ENCODE peak calls at places on chromosome 2, in nine cellular contexts. K is cardiac fibroblast, N is A549, S is astrocyte of the spinal cord, C is kidney epithelial cell, L is suprapubic skin, D is AG04450, U is transverse colon, M is kidney. P is an unnamed sample.

GRCh38 chr2:9769171-9770005 is 73.9 kb upstream of the TAF1B start:
- DNase-seq in K (no peak), N (no peak), S (no peak), C (no peak), L (peak; percentile 70), D (no peak), U (no peak), M (no peak), P (no peak)

GRCh38 chr2:208594642-208595385 is 188.2 kb downstream of the PTH2R start:
- DNase-seq in K (no peak), N (no peak), S (no peak), C (no peak), L (no peak), D (no peak), U (no peak), M (no peak), P (no peak)

GRCh38 chr2:43426305-43427031 is 169.4 kb downstream of the THADA start:
- DNase-seq in K (peak; percentile 96), N (peak; percentile 95), S (peak; percentile 97), C (peak; percentile 93), L (peak; percentile 81), D (peak; percentile 87), U (peak; percentile 77), M (peak; percentile 72), P (peak; percentile 88)

GRCh38 chr2:182301093-182301492 is 125.7 kb downstream of the PDE1A start:
- DNase-seq in K (peak; percentile 55), N (peak; percentile 6), S (peak; percentile 23), C (no peak), L (no peak), D (no peak), U (no peak), M (no peak), P (no peak)

GRCh38 chr2:48713647-48714046 is 41.9 kb downstream of the LHCGR start:
- DNase-seq in K (no peak), N (no peak), S (no peak), C (no peak), L (no peak), D (no peak), U (no peak), M (no peak), P (no peak)

GRCh38 chr2:1282552-1282951 is 130.7 kb upstream of the TPO start:
- DNase-seq in K (peak; percentile 22), N (no peak), S (no peak), C (no peak), L (no peak), D (no peak), U (no peak), M (no peak), P (no peak)

GRCh38 chr2:48727560-48727959 is 28.0 kb downstream of the LHCGR start:
- DNase-seq in K (peak; percentile 55), N (no peak), S (no peak), C (no peak), L (no peak), D (no peak), U (no peak), M (no peak), P (no peak)

GRCh38 chr2:189285962-189286648 is 106.5 kb upstream of the COL5A2 start:
- DNase-seq in K (peak; percentile 95), N (peak; percentile 85), S (peak; percentile 96), C (peak; percentile 74), L (no peak), D (peak; percentile 70), U (no peak), M (no peak), P (peak; percentile 67)

DNA sequence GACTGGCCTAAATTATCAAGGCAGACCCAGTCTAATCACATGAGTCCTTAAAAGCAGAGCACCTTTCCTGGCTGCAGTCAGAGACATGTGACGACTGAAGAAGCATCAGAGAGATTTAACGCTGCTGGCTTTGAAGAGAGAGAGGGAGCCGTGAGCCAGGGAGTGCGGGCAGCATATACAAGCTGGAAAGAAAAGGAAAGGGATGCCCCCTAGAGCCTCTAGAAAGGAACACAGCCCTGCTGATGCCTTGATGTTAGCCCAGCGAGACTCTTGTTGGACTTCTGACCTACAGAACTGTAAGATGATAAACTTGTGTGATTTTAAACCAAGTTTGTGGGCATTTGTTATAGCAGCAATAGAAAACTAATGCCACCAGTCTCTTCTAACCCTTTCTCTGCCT is 58.1 kb downstream of the HEATR5B start:
- DNase-seq in K (peak; percentile 3), N (peak; percentile 48), S (no peak), C (no peak), L (no peak), D (no peak), U (no peak), M (no peak), P (no peak)
- TF ChIP-seq CTCF in K (peak; percentile 8), N (peak; percentile 39), S (peak; percentile 17), C (no peak), L (no peak), D (no peak), U (no peak), M (no peak), P (peak; percentile 20)

GRCh38 chr2:216696751-216697560 is 1.6 kb upstream of the IGFBP5 start:
- DNase-seq in K (peak; percentile 51), N (peak; percentile 58), S (peak; percentile 69), C (no peak), L (no peak), D (no peak), U (no peak), M (no peak), P (no peak)

GRCh38 chr2:216696321-216696720 is 972 bp upstream of the IGFBP5 start:
- DNase-seq in K (no peak), N (no peak), S (no peak), C (no peak), L (no peak), D (no peak), U (no peak), M (no peak), P (no peak)

GRCh38 chr2:216694826-216695217 is 527 bp downstream of the IGFBP5 start:
- DNase-seq in K (no peak), N (no peak), S (no peak), C (no peak), L (no peak), D (no peak), U (no peak), M (no peak), P (no peak)

GRCh38 chr2:216694201-216694825 is 1.0 kb downstream of the IGFBP5 start:
- DNase-seq in K (peak; percentile 35), N (peak; percentile 54), S (peak; percentile 49), C (no peak), L (no peak), D (no peak), U (peak; percentile 39), M (peak; percentile 84), P (no peak)

GRCh38 chr2:216695401-216695821 is at the start of gene IGFBP5:
- DNase-seq in K (peak; percentile 92), N (no peak), S (peak; percentile 89), C (no peak), L (peak; percentile 93), D (peak; percentile 92), U (peak; percentile 75), M (peak; percentile 95), P (peak; percentile 81)
- H3K4me3 ChIP-seq in K (peak within 1 kb of the TSS; percentile 44), N (peak within 1 kb of the TSS; percentile 52), S (peak within 1 kb of the TSS; percentile 62), C (peak within 1 kb of the TSS; percentile 53), L (peak within 1 kb of the TSS; percentile 73), D (peak within 1 kb of the TSS; percentile 93), U (peak within 1 kb of the TSS; percentile 44), M (peak within 1 kb of the TSS; percentile 73), P (peak within 1 kb of the TSS; percentile 80)

GRCh38 chr2:19669605-19670004 is 232.2 kb downstream of the TTC32 start:
- DNase-seq in K (no peak), N (no peak), S (no peak), C (no peak), L (no peak), D (no peak), U (no peak), M (no peak), P (no peak)

GRCh38 chr2:19664651-19665050 is 237.1 kb downstream of the TTC32 start:
- DNase-seq in K (no peak), N (no peak), S (peak; percentile 58), C (no peak), L (no peak), D (no peak), U (no peak), M (no peak), P (no peak)

GRCh38 chr2:19667536-19667949 is 234.2 kb downstream of the TTC32 start:
- DNase-seq in K (no peak), N (no peak), S (no peak), C (no peak), L (no peak), D (no peak), U (no peak), M (no peak), P (no peak)

GRCh38 chr2:19669126-19669525 is 232.7 kb downstream of the TTC32 start:
- DNase-seq in K (no peak), N (no peak), S (no peak), C (no peak), L (no peak), D (no peak), U (no peak), M (no peak), P (no peak)

GRCh38 chr2:19667085-19667484 is 234.7 kb downstream of the TTC32 start:
- DNase-seq in K (peak; percentile 77), N (peak; percentile 64), S (peak; percentile 66), C (no peak), L (no peak), D (peak; percentile 7), U (no peak), M (no peak), P (no peak)
- TF ChIP-seq CTCF in K (peak; percentile 29), N (peak; percentile 76), S (peak; percentile 43), C (peak; percentile 36), L (no peak), D (peak; percentile 56), U (peak; percentile 23), M (peak; percentile 11), P (peak; percentile 52)

GRCh38 chr2:53403836-53404413 is 363.7 kb upstream of the CHAC2 start:
- DNase-seq in K (peak; percentile 11), N (peak; percentile 56), S (peak; percentile 49), C (peak; percentile 81), L (no peak), D (no peak), U (no peak), M (no peak), P (peak; percentile 76)
- H3K4me3 ChIP-seq in K (no peak overlapping the region), N (no peak overlapping the region), S (no peak overlapping the region), C (no peak overlapping the region), L (no peak overlapping the region), D (no peak overlapping the region), U (no peak overlapping the region), M (no peak overlapping the region), P (no peak overlapping the region)

DNA sequence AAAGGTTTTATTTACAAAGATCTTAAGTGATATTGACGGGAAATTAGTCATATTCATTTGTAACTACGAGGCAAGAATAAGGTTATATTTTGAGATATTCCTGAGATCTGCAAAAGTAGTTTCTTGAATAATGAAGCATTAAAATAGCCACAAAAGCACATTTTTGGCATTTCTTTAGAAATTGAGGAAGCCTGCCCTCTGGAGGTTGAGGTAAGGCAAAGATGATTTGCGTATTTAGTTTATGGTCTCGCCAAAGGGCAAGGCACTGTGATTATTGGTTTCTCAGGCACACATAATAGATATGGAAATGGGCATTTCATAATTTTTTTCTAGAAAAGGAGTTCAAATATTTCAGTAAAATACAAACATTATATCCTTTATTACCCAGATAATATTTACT is 143.7 kb upstream of the RPRM start:
- DNase-seq in K (no peak), N (peak; percentile 17), S (no peak), C (no peak), L (no peak), D (no peak), U (no peak), M (no peak), P (no peak)
- TF ChIP-seq CTCF in K (no peak), N (peak; percentile 14), S (no peak), C (peak; percentile 38), L (no peak), D (no peak), U (no peak), M (no peak), P (peak; percentile 53)

P was measured in retinal pigment epithelial cell.